ENCODE peak calls at places on chromosome 5, in eight cellular contexts. A, S, D, X, F, P, W and O are unnamed samples.

GRCh38 chr5:82018462-82018861 is 46.6 kb downstream of the ATG10 start:
- DNase-seq in A (no peak), S (no peak), D (peak; percentile 15), X (no peak), F (no peak), P (peak; percentile 2), W (no peak), O (no peak)

GRCh38 chr5:176492431-176492830 is 44.2 kb downstream of the FAF2 start:
- DNase-seq in A (no peak), S (no peak), D (no peak), X (no peak), F (no peak), P (peak; percentile 66), W (no peak), O (no peak)

GRCh38 chr5:72860499-72860898 is 44.0 kb downstream of the TNPO1 start:
- DNase-seq in A (no peak), S (no peak), D (peak; percentile 42), X (no peak), F (no peak), P (peak; percentile 87), W (no peak), O (no peak)

GRCh38 chr5:40801771-40802562 is 3.8 kb upstream of the PRKAA1 start:
- DNase-seq in A (no peak), S (no peak), D (no peak), X (no peak), F (no peak), P (no peak), W (no peak), O (no peak)

GRCh38 chr5:60945760-60946253 is 802 bp downstream of the NDUFAF2 start:
- DNase-seq in A (peak; percentile 8), S (no peak), D (peak; percentile 74), X (no peak), F (no peak), P (peak; percentile 69), W (no peak), O (no peak)

GRCh38 chr5:176364765-176365662 is at the start of gene ARL10:
- DNase-seq in A (peak; percentile 54), S (peak; percentile 72), D (peak; percentile 79), X (peak; percentile 64), F (no peak), P (no peak), W (peak; percentile 41), O (no peak)

GRCh38 chr5:89695371-89695770 is 714.2 kb downstream of the CETN3 start:
- DNase-seq in A (no peak), S (no peak), D (no peak), X (no peak), F (no peak), P (no peak), W (no peak), O (no peak)

GRCh38 chr5:107668933-107669542 is 1.7 kb downstream of the EFNA5 start:
- DNase-seq in A (no peak), S (no peak), D (peak; percentile 29), X (no peak), F (no peak), P (no peak), W (no peak), O (no peak)

GRCh38 chr5:170491479-170491878 is 12.3 kb upstream of the KCNIP1 start:
- DNase-seq in A (no peak), S (no peak), D (peak; percentile 65), X (no peak), F (peak; percentile 6), P (peak; percentile 96), W (no peak), O (no peak)

GRCh38 chr5:126776499-126777256 is at the start of gene LMNB1:
- DNase-seq in A (peak; percentile 93), S (peak; percentile 96), D (peak; percentile 97), X (peak; percentile 93), F (peak; percentile 82), P (peak; percentile 96), W (peak; percentile 91), O (peak; percentile 86)

GRCh38 chr5:159965031-159965837 is 43.7 kb upstream of the TTC1 start:
- DNase-seq in A (peak; percentile 22), S (peak; percentile 85), D (peak; percentile 85), X (no peak), F (peak; percentile 41), P (peak; percentile 78), W (no peak), O (no peak)

GRCh38 chr5:115457985-115458384 is 86.6 kb downstream of the FEM1C start:
- DNase-seq in A (no peak), S (no peak), D (no peak), X (no peak), F (no peak), P (no peak), W (no peak), O (no peak)

GRCh38 chr5:153523196-153523595 is 32.7 kb downstream of the GRIA1 start:
- DNase-seq in A (no peak), S (no peak), D (peak; percentile 39), X (no peak), F (no peak), P (peak; percentile 85), W (no peak), O (no peak)

GRCh38 chr5:150764530-150764929 is 5.7 kb upstream of the DCTN4 start:
- DNase-seq in A (no peak), S (no peak), D (no peak), X (no peak), F (no peak), P (no peak), W (no peak), O (no peak)

GRCh38 chr5:14928661-14929060 is 57.1 kb upstream of the ANKH start:
- DNase-seq in A (no peak), S (no peak), D (no peak), X (no peak), F (no peak), P (peak; percentile 55), W (no peak), O (no peak)

GRCh38 chr5:10421841-10422691 is 19.6 kb upstream of the ROPN1L start:
- DNase-seq in A (no peak), S (no peak), D (no peak), X (no peak), F (no peak), P (no peak), W (no peak), O (no peak)

GRCh38 chr5:102715405-102715804 is 39.7 kb upstream of the PAM start:
- DNase-seq in A (no peak), S (no peak), D (peak; percentile 80), X (no peak), F (peak; percentile 19), P (peak; percentile 80), W (no peak), O (no peak)

GRCh38 chr5:129857124-129857523 is 47.1 kb upstream of the CHSY3 start:
- DNase-seq in A (no peak), S (no peak), D (peak; percentile 58), X (no peak), F (no peak), P (no peak), W (no peak), O (no peak)

GRCh38 chr5:126976520-126977172 is 53.7 kb downstream of the MARCHF3 start:
- DNase-seq in A (no peak), S (no peak), D (no peak), X (no peak), F (no peak), P (no peak), W (no peak), O (no peak)

GRCh38 chr5:138230261-138230660 is 17.1 kb upstream of the CDC23 start:
- DNase-seq in A (no peak), S (no peak), D (peak; percentile 21), X (no peak), F (peak; percentile 19), P (peak; percentile 69), W (no peak), O (no peak)

GRCh38 chr5:102306121-102306520 is 10.0 kb upstream of the SLCO4C1 start:
- DNase-seq in A (no peak), S (no peak), D (no peak), X (no peak), F (no peak), P (no peak), W (no peak), O (no peak)

GRCh38 chr5:170632985-170633234 is 129.1 kb downstream of the KCNIP1 start:
- DNase-seq in A (peak; percentile 77), S (peak; percentile 96), D (no peak), X (no peak), F (no peak), P (no peak), W (peak; percentile 10), O (peak; percentile 76)

GRCh38 chr5:59462954-59463353 is 430.6 kb downstream of the PDE4D start:
- DNase-seq in A (no peak), S (no peak), D (no peak), X (no peak), F (no peak), P (no peak), W (no peak), O (no peak)

GRCh38 chr5:64166201-64166959 is 737 bp downstream of the RNF180 start:
- DNase-seq in A (no peak), S (no peak), D (no peak), X (no peak), F (no peak), P (peak; percentile 34), W (no peak), O (no peak)

GRCh38 chr5:1793301-1793740 is 6.3 kb downstream of the MRPL36 start:
- DNase-seq in A (no peak), S (no peak), D (no peak), X (peak; percentile 50), F (no peak), P (peak; percentile 54), W (no peak), O (no peak)

GRCh38 chr5:127988149-127988755 is 95.3 kb upstream of the SLC12A2 start:
- DNase-seq in A (no peak), S (no peak), D (peak; percentile 86), X (no peak), F (peak; percentile 34), P (peak; percentile 90), W (no peak), O (no peak)

GRCh38 chr5:93600409-93601052 is 17.5 kb downstream of the NR2F1 start:
- DNase-seq in A (no peak), S (no peak), D (no peak), X (no peak), F (no peak), P (no peak), W (no peak), O (no peak)

GRCh38 chr5:92313385-92313784 is 930.3 kb upstream of the ARRDC3 start:
- DNase-seq in A (no peak), S (no peak), D (no peak), X (no peak), F (no peak), P (no peak), W (no peak), O (no peak)

GRCh38 chr5:75536694-75537360 is 25.1 kb downstream of the POLK start:
- DNase-seq in A (no peak), S (no peak), D (no peak), X (no peak), F (no peak), P (peak; percentile 29), W (no peak), O (no peak)

GRCh38 chr5:91302958-91303357 is 80.2 kb downstream of the ARRDC3 start:
- DNase-seq in A (no peak), S (no peak), D (no peak), X (no peak), F (no peak), P (no peak), W (no peak), O (no peak)

GRCh38 chr5:58751222-58751621 is 168.3 kb downstream of the RAB3C start:
- DNase-seq in A (no peak), S (no peak), D (no peak), X (no peak), F (no peak), P (peak; percentile 12), W (no peak), O (no peak)

GRCh38 chr5:80191991-80192398 is 63.9 kb downstream of the SERINC5 start:
- DNase-seq in A (no peak), S (no peak), D (no peak), X (peak; percentile 73), F (no peak), P (no peak), W (no peak), O (no peak)

GRCh38 chr5:107874810-107875209 is 204.1 kb upstream of the EFNA5 start:
- DNase-seq in A (no peak), S (no peak), D (no peak), X (no peak), F (no peak), P (peak; percentile 32), W (no peak), O (no peak)

GRCh38 chr5:179187681-179188575 is 127.8 kb downstream of the ZNF354C start:
- DNase-seq in A (no peak), S (no peak), D (no peak), X (no peak), F (no peak), P (no peak), W (no peak), O (no peak)